ENCODE peak calls at places on chromosomes 13 and 19, in four cellular contexts. I, G, V and J are unnamed samples.

GRCh38 chr13:114077938-114078335 is 54.5 kb downstream of the RASA3 start:
- DNase-seq in I (no peak), G (no peak), V (no peak), J (no peak)

GRCh38 chr19:10431254-10431942 is 11.1 kb downstream of the PDE4A start:
- DNase-seq in I (peak; percentile 80), G (no peak), V (no peak), J (no peak)

GRCh38 chr13:87777395-87777794 is 106.2 kb downstream of the SLITRK5 start:
- DNase-seq in I (no peak), G (no peak), V (no peak), J (no peak)

GRCh38 chr13:80132741-80133601 is 208.0 kb downstream of the SPRY2 start:
- DNase-seq in I (peak; percentile 15), G (peak; percentile 72), V (peak; percentile 44), J (peak; percentile 53)

GRCh38 chr13:50831510-50831909 is 12.0 kb downstream of the DLEU7 start:
- DNase-seq in I (no peak), G (no peak), V (no peak), J (no peak)

GRCh38 chr13:83274679-83275078 is 607.6 kb downstream of the SLITRK1 start:
- DNase-seq in I (no peak), G (no peak), V (no peak), J (no peak)

GRCh38 chr19:5967994-5968430 is 9.9 kb downstream of the RANBP3 start:
- DNase-seq in I (peak; percentile 58), G (peak; percentile 85), V (peak; percentile 60), J (peak; percentile 87)

GRCh38 chr13:75486146-75486545 is 4.2 kb upstream of the TBC1D4 start:
- DNase-seq in I (peak; percentile 23), G (no peak), V (no peak), J (no peak)

GRCh38 chr13:77013853-77014542 is 13.0 kb downstream of the FBXL3 start:
- DNase-seq in I (no peak), G (no peak), V (no peak), J (no peak)

GRCh38 chr13:67230774-67231480 is 791 bp upstream of the PCDH9 start:
- DNase-seq in I (peak; percentile 21), G (peak; percentile 75), V (peak; percentile 20), J (peak; percentile 64)

GRCh38 chr13:59774511-59774911 is 389.2 kb downstream of the DIAPH3 start:
- DNase-seq in I (no peak), G (no peak), V (no peak), J (no peak)

GRCh38 chr19:38769635-38770211 is 3.6 kb downstream of the LGALS7 start:
- DNase-seq in I (no peak), G (peak; percentile 92), V (peak; percentile 92), J (peak; percentile 88)

GRCh38 chr19:1451916-1452801 is 2.2 kb downstream of the APC2 start:
- DNase-seq in I (no peak), G (no peak), V (no peak), J (no peak)

GRCh38 chr13:47287291-47287751 is 390.5 kb upstream of the HTR2A start:
- DNase-seq in I (no peak), G (no peak), V (no peak), J (no peak)

GRCh38 chr13:31063734-31064133 is 98.0 kb downstream of the HSPH1 start:
- DNase-seq in I (no peak), G (no peak), V (no peak), J (no peak)

GRCh38 chr13:61045197-61045596 is 370.5 kb downstream of the PCDH20 start:
- DNase-seq in I (no peak), G (no peak), V (no peak), J (no peak)

GRCh38 chr19:55109527-55110291 is 7.7 kb downstream of the PPP1R12C start:
- DNase-seq in I (no peak), G (no peak), V (no peak), J (no peak)

GRCh38 chr13:94708031-94708571 is 4.2 kb downstream of the SOX21 start:
- DNase-seq in I (no peak), G (no peak), V (no peak), J (no peak)

GRCh38 chr13:42266464-42266863 is 5.5 kb upstream of the AKAP11 start:
- DNase-seq in I (no peak), G (no peak), V (no peak), J (no peak)

GRCh38 chr13:36567485-36567884 is 106.3 kb upstream of the SERTM1 start:
- DNase-seq in I (no peak), G (no peak), V (no peak), J (no peak)

GRCh38 chr13:97298816-97299215 is 76.7 kb downstream of the MBNL2 start:
- DNase-seq in I (no peak), G (no peak), V (no peak), J (no peak)

GRCh38 chr13:31797154-31797775 is 57.9 kb downstream of the RXFP2 start:
- DNase-seq in I (peak; percentile 16), G (no peak), V (no peak), J (no peak)

GRCh38 chr19:49337267-49338022 is 2.2 kb downstream of the CD37 start:
- DNase-seq in I (no peak), G (peak; percentile 0), V (no peak), J (peak; percentile 31)

GRCh38 chr19:49338023-49338677 is 2.9 kb downstream of the CD37 start:
- DNase-seq in I (no peak), G (peak; percentile 12), V (no peak), J (no peak)

GRCh38 chr19:49339364-49340068 is 4.3 kb downstream of the CD37 start:
- DNase-seq in I (no peak), G (peak; percentile 81), V (peak; percentile 85), J (peak; percentile 93)

GRCh38 chr19:49340069-49340864 is 5.1 kb downstream of the CD37 start:
- DNase-seq in I (peak; percentile 82), G (peak; percentile 58), V (no peak), J (peak; percentile 80)

GRCh38 chr19:49338691-49339363 is 3.6 kb downstream of the CD37 start:
- DNase-seq in I (no peak), G (peak; percentile 80), V (peak; percentile 84), J (peak; percentile 84)
- TF ChIP-seq POLR2A in I (no peak), G (no peak), V (no peak), J (no peak)

GRCh38 chr19:3073931-3074595 is 11.8 kb upstream of the TLE5 start:
- DNase-seq in I (no peak), G (peak; percentile 53), V (no peak), J (peak; percentile 71)
- TF ChIP-seq CTCF in I (no peak), G (peak; percentile 16), V (no peak), J (no peak)

DNA sequence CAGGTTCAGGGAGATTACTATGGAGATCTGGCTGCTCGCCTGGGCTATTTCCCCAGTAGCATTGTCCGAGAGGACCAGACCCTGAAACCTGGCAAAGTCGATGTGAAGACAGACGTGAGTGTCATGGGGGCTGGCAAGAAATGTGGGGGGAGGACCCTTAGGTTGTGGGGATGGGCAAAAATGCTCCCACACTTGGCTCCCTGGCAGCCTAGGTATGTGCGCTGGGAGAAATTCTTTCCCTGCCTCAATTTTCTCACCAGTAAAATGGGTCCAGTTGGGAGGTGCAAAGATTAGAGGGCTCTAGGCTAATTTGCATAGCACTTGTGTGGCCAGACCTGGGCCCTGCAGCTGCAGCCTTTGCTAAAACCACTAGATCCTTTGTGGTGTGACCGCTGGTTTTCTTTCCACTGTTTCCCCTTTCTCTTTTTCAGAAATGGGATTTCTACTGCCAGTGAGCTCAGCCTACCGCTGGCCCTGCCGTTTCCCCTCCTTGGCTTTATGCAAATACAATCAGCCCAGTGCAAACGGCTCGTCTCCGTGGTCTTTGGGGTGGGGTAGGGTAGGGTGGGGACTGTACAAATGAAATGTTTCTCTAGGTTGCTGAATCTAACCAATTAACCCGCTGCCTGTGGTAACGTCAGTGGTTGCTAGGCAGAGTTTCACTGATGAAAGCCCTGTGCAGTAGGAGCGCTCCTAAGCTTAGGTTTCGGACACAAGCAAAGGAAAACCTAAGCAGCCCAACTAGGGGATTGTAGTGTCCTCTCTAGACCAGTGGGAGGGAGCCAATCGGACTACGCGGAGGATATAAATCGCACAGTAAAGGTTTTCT is 867 bp upstream of the RAB4B start:
- DNase-seq in I (peak; percentile 96), G (peak; percentile 97), V (peak; percentile 96), J (peak; percentile 96)
- TF ChIP-seq POLR2A in I (no peak), G (no peak), V (no peak), J (no peak)

DNA sequence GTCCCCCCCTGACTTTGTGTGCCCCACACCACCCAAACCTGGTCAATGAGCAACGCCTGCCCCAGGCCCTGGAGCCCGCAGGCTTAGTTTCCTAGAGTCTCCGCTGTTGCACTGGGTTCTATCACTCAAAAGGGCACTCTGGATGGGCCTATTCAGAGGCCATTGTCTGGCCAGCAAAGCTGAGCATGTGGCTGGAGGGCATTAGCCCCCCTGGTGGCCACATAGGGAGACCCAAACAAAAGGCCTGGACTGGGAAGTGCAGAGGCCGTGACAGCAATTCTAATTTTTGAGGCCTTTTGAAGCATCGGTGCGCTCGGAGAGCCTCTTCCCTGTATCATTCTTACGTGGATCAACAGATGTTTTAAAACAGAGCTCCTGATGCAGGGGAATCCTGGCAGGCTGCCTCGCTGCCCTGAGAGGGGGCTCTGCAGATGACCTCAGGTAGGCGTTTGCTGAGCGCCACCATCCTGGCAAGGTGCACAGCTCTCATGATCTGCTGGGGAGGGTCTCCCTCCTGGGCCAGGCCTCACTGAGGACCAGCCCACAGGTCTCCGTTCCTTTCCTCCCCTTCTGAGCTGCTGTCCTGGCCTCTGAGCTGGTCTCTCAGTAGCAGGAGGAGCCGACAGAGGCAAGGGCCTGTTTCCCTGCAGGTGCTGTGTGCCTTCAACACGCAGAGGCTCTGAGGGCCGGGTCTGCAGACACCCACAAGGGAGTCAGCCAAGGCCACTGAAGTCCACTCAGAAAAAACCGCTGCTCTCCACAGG is 190.5 kb downstream of the URI1 start:
- DNase-seq in I (no peak), G (no peak), V (no peak), J (no peak)
- TF ChIP-seq CTCF in I (peak; percentile 12), G (no peak), V (no peak), J (no peak)

GRCh38 chr19:33521480-33522370 is at the start of gene PEPD:
- DNase-seq in I (peak; percentile 82), G (peak; percentile 95), V (peak; percentile 87), J (peak; percentile 89)
- TF ChIP-seq POLR2A in I (peak; percentile 19), G (no peak), V (no peak), J (peak; percentile 63)

GRCh38 chr19:31054430-31054829 is 294.8 kb downstream of the TSHZ3 start:
- DNase-seq in I (peak; percentile 53), G (peak; percentile 26), V (no peak), J (peak; percentile 59)
- TF ChIP-seq CTCF in I (peak; percentile 46), G (no peak), V (no peak), J (peak; percentile 24)

DNA sequence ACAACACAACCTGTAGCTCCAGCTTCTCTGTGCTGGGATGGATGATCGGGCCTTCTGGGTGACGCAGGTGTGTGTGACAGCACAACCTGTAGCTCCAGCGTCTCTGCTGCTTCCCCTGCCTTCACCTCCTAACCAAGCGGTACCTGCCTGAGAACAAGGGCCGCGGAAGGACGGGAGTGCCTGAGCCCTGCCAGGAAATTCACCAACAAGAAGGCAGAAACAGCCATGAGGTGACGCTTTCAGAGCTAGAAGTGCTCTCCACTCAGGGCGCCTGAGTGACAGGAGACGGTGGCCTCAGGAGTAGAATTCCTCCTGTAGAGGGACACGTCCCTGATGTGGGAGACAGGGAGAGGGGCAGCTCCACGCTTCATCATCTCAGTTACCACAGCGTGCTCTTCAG is 17.4 kb downstream of the ZNF331 start:
- DNase-seq in I (no peak), G (no peak), V (no peak), J (no peak)
- TF ChIP-seq POLR2A in I (no peak), G (no peak), V (no peak), J (no peak)